ENCODE peak calls at places on chromosome 6, in nine cellular contexts. F, P, A, N, B, U, J, O and L are unnamed samples.

GRCh38 chr6:16494781-16495180 is 256.4 kb downstream of the GMPR start:
- DNase-seq in O (no peak), N (peak), P (peak), F (no peak), A (no peak), B (peak), U (no peak), J (no peak), L (no peak)

GRCh38 chr6:21447987-21448386 is 145.6 kb upstream of the SOX4 start:
- DNase-seq in A (no peak), F (no peak), J (no peak), B (no peak), O (no peak), U (no peak), N (no peak), P (no peak), L (no peak)

GRCh38 chr6:159169193-159169555 is at the start of gene FNDC1:
- DNase-seq in B (no peak), U (no peak), P (no peak), N (no peak), J (no peak), F (no peak), A (no peak), O (peak), L (no peak)

GRCh38 chr6:31945507-31946369 is at the start of gene CFB:
- DNase-seq in F (no peak), N (peak), P (peak), J (peak), B (peak), U (no peak), O (peak), A (peak), L (peak)

GRCh38 chr6:7424967-7425807 is 35.6 kb downstream of the RIOK1 start:
- DNase-seq in B (peak), U (no peak), A (no peak), N (no peak), F (no peak), O (no peak), J (no peak), P (peak), L (peak)

GRCh38 chr6:105424177-105424783 is 21.4 kb upstream of the PREP start:
- DNase-seq in O (peak), A (peak), N (peak), P (peak), U (no peak), F (peak), B (peak), J (no peak), L (peak)

GRCh38 chr6:106684011-106684410 is 54.6 kb downstream of the QRSL1 start:
- DNase-seq in P (no peak), B (no peak), J (no peak), O (no peak), F (no peak), N (no peak), U (no peak), A (no peak), L (no peak)

GRCh38 chr6:2791124-2792050 is 26.2 kb downstream of the WRNIP1 start:
- DNase-seq in P (peak), U (peak), F (no peak), N (peak), A (peak), J (peak), O (peak), B (peak), L (peak)

GRCh38 chr6:128271011-128271410 is 249.4 kb downstream of the PTPRK start:
- DNase-seq in U (no peak), N (no peak), P (no peak), B (no peak), F (no peak), A (no peak), O (no peak), J (no peak), L (no peak)

GRCh38 chr6:28808383-28808782 is 115.4 kb downstream of the TRIM27 start:
- DNase-seq in U (no peak), A (no peak), B (no peak), J (no peak), P (no peak), N (no peak), F (no peak), O (no peak), L (no peak)

GRCh38 chr6:73451166-73452106 is 661 bp downstream of the CGAS start:
- DNase-seq in B (peak), U (no peak), J (no peak), F (no peak), N (peak), P (peak), O (peak), A (peak), L (peak)